ENCODE peak calls at places on chromosomes 4 and X, in five cellular contexts. P is Right ventricle myocardium inferior; S is fibroblast of lung; U is amygdala; H is activated CD4-positive, alpha-beta memory T cell treated with anti-CD3 and anti-CD28 coated beads, Interleukin-2, amount 10 ng/mL, durations not matched to agents 7 days and 5 days. W is an unnamed sample.

GRCh38 chr4:128517739-128518510 is 230.3 kb upstream of the PGRMC2 start:
- DNase-seq in S (peak; percentile 99), U (no peak), H (no peak), P (peak; percentile 71), W (peak; percentile 93)

GRCh38 chr4:102244878-102245535 is 100.3 kb downstream of the SLC39A8 start:
- DNase-seq in H (no peak), S (no peak), U (no peak), P (no peak), W (no peak)

GRCh38 chr4:5755161-5755560 is 44.2 kb downstream of the EVC start:
- DNase-seq in P (no peak), U (no peak), S (no peak), H (no peak), W (no peak)

GRCh38 chr4:161949941-161950725 is 213.7 kb downstream of the FSTL5 start:
- DNase-seq in P (no peak), U (no peak), H (no peak), S (no peak), W (no peak)

GRCh38 chr4:76067652-76068286 is 6.7 kb upstream of the ART3 start:
- DNase-seq in S (peak; percentile 82), P (no peak), H (peak; percentile 77), U (peak; percentile 71), W (peak; percentile 72)

GRCh38 chr4:138894688-138895087 is 120.9 kb upstream of the NOCT start:
- DNase-seq in U (no peak), H (no peak), S (no peak), P (no peak), W (no peak)

GRCh38 chr4:178784491-178784890 is 1342.3 kb upstream of the AGA start:
- DNase-seq in H (no peak), S (peak; percentile 78), P (no peak), U (no peak), W (no peak)

GRCh38 chr4:105387466-105387865 is 86.4 kb downstream of the PPA2 start:
- DNase-seq in H (no peak), U (no peak), P (no peak), S (peak; percentile 83), W (no peak)

GRCh38 chr4:173943547-173943946 is 339.9 kb downstream of the FBXO8 start:
- DNase-seq in P (no peak), H (no peak), U (no peak), S (no peak), W (no peak)

GRCh38 chr4:186624951-186625350 is 69.6 kb upstream of the MTNR1A start:
- DNase-seq in P (no peak), U (no peak), S (peak; percentile 47), H (no peak), W (peak; percentile 89)

GRCh38 chrX:130413415-130413814 is 11.6 kb downstream of the RBMX2 start:
- DNase-seq in S (no peak), H (no peak), P (no peak), U (no peak), W (no peak)